ENCODE peak calls at places on chromosome 14, in four cellular contexts. J, B, A and C are unnamed samples.

GRCh38 chr14:35403085-35403396 is 1.5 kb downstream of the NFKBIA start:
- DNase-seq in A (no peak), B (no peak), J (no peak), C (no peak)

GRCh38 chr14:95394981-95395737 is 75.5 kb upstream of the CLMN start:
- DNase-seq in J (no peak), A (no peak), B (no peak), C (no peak)

GRCh38 chr14:101717663-101718490 is 43.6 kb upstream of the PPP2R5C start:
- DNase-seq in A (no peak), J (no peak), B (no peak), C (no peak)

GRCh38 chr14:51828017-51828797 is 32.2 kb upstream of the GNG2 start:
- DNase-seq in J (no peak), A (no peak), B (no peak), C (no peak)

GRCh38 chr14:37874429-37875109 is 279.1 kb downstream of the TTC6 start:
- DNase-seq in B (peak), J (peak), A (peak), C (peak)

GRCh38 chr14:92990456-92991430 is 67.8 kb downstream of the CHGA start:
- DNase-seq in J (no peak), A (peak), B (no peak), C (no peak)

GRCh38 chr14:52874389-52874788 is 76.5 kb downstream of the FERMT2 start:
- DNase-seq in A (no peak), B (no peak), J (no peak), C (no peak)

GRCh38 chr14:36068777-36069534 is 107.6 kb downstream of the PTCSC3 start:
- DNase-seq in J (no peak), B (no peak), A (no peak), C (no peak)

GRCh38 chr14:40850191-40850590 is 756.5 kb upstream of the LRFN5 start:
- DNase-seq in A (no peak), J (no peak), B (no peak), C (no peak)

GRCh38 chr14:100692859-100693558 is 33.7 kb upstream of the DLK1 start:
- DNase-seq in J (peak), B (peak), A (no peak), C (no peak)

GRCh38 chr14:36256131-36256801 is 64.2 kb downstream of the MBIP start:
- DNase-seq in B (no peak), A (no peak), J (no peak), C (no peak)

GRCh38 chr14:56117765-56118610 is at the start of gene PELI2:
- DNase-seq in A (peak), J (peak), B (no peak), C (peak)

GRCh38 chr14:101024686-101025085 is 121.2 kb upstream of the RTL1 start:
- DNase-seq in B (no peak), A (no peak), J (no peak), C (no peak)

GRCh38 chr14:69500736-69501135 is 16.2 kb downstream of the PLEKHD1 start:
- DNase-seq in J (no peak), A (peak), B (no peak), C (no peak)

DNA sequence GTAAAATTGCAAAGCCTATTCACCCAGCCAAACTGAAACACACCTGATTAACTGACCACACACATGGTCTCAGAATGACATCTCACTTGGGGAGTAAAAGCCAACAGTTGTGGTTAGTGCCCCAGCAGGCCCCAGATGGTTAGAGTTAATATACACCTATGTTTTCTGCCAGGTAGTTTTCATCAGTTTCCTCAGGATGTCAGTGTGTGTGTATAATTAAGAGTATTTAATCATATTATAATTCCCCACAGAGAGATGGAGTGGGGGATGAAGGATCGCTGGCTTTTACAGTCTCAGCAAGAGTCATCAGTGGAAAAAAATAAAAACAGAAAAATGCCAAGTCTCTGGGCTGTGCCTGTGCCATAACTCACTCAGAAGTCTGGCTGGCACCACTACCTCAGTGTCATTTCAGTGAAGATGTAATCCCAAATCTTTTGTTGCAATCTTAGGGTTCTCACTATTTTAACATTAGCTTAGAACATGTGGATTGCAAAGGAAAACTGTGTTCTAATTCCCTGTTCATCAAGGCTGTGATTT is 412.5 kb downstream of the ZFP36L1 start:
- DNase-seq in B (no peak), J (no peak), A (no peak), C (no peak)
- TF ChIP-seq TAF1 in B (no peak), J (no peak), A (no peak), C (no peak)

DNA sequence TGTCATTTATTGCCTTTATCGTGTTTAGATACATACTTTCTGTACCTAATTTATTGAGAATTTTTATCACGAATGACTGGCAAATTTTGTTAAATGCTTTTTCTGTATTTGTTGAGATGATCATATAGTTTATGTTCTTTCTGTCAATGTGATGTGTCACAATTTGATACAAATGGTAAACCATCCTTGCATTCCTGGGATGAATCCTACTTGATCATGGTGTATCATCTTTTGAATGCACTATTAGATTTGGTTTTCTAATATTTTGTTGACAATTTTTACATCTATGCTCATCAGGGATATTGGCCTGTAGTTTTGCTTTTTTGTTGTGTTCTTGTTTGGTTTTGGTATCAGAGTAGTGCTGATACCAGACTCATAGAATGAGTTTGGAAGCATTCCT is 185.1 kb downstream of the NUBPL start:
- DNase-seq in B (no peak), A (no peak), J (no peak), C (no peak)
- TF ChIP-seq TAF1 in B (no peak), A (no peak), J (no peak), C (no peak)

GRCh38 chr14:65462411-65462810 is 49.9 kb downstream of the FUT8 start:
- DNase-seq in A (no peak), J (no peak), B (no peak), C (no peak)
- TF ChIP-seq TAF1 in A (no peak), J (no peak), B (no peak), C (no peak)

GRCh38 chr14:88604213-88604612 is 41.4 kb downstream of the ZC3H14 start:
- DNase-seq in A (no peak), J (no peak), B (no peak), C (no peak)

GRCh38 chr14:88599761-88600439 is 37.1 kb downstream of the ZC3H14 start:
- DNase-seq in J (no peak), B (no peak), A (no peak), C (peak)

GRCh38 chr14:88607829-88608228 is 45.0 kb downstream of the ZC3H14 start:
- DNase-seq in J (no peak), B (no peak), A (no peak), C (no peak)

GRCh38 chr14:88605594-88605993 is 42.8 kb downstream of the ZC3H14 start:
- DNase-seq in J (no peak), B (no peak), A (no peak), C (no peak)
- TF ChIP-seq TAF1 in J (no peak), B (no peak), A (no peak), C (no peak)

GRCh38 chr14:105067140-105067968 is 2.1 kb upstream of the GPR132 start:
- DNase-seq in B (no peak), J (no peak), A (no peak), C (no peak)
- TF ChIP-seq TAF1 in B (no peak), J (no peak), A (no peak), C (no peak)

GRCh38 chr14:96783306-96784224 is 13.6 kb upstream of the VRK1 start:
- DNase-seq in B (no peak), A (no peak), J (no peak), C (no peak)
- TF ChIP-seq TAF1 in B (no peak), A (no peak), J (no peak), C (no peak)